ENCODE peak calls at places on chromosomes 16 and 17, in four cellular contexts. X, R, C and K are unnamed samples.

GRCh38 chr17:15886221-15886620 is 58.7 kb upstream of the ADORA2B start:
- DNase-seq in X (no peak), R (no peak), C (no peak), K (no peak)

GRCh38 chr17:17403899-17404576 is 72.8 kb upstream of the MED9 start:
- DNase-seq in X (no peak), R (no peak), C (no peak), K (no peak)

GRCh38 chr16:73064227-73064995 is 16.5 kb upstream of the ZFHX3 start:
- DNase-seq in X (peak), R (peak), C (peak), K (peak)

GRCh38 chr17:45431531-45432404 is 902 bp downstream of the ARHGAP27 start:
- DNase-seq in X (peak), R (peak), C (peak), K (peak)

GRCh38 chr17:57415737-57416354 is 159.5 kb downstream of the MSI2 start:
- DNase-seq in X (no peak), R (no peak), C (no peak), K (no peak)

GRCh38 chr16:28276301-28276700 is 16.0 kb upstream of the SBK1 start:
- DNase-seq in X (no peak), R (no peak), C (no peak), K (no peak)

GRCh38 chr17:59534583-59534982 is 30.8 kb upstream of the DHX40 start:
- DNase-seq in X (no peak), R (no peak), C (no peak), K (no peak)

GRCh38 chr17:80738987-80739730 is 194.5 kb downstream of the RPTOR start:
- DNase-seq in X (no peak), R (no peak), C (no peak), K (peak)

DNA sequence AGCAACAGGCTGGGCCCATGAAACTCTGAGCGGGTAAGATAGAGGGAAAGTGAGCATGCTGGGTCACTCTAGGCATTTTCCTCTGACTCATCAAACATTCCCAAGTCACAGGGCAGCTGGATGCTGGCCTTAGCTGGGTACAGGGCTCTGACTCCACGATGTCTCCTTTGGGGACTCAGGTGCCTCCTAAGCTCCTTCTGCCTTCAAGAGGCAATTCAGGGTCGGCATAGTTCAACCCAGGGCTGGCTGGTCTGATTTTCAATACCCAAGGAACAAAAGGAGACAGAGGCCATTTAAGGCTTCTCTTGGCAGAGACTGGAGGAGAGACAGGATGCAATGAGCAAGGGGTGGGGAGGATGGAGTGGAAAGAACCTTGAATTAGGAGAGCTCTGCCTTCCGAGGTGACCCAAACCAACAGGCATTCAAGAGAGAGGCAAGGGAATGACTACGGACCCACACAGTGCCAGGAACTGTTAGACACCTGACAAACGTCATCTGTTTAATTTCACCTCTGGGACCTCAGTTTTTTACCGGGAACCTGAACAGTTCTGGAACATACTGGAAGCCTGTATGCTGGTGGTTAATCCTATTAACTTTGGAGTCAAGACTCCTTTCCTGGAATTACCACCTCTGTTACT is 905 bp downstream of the WBP2 start:
- DNase-seq in X (peak), R (peak), C (peak), K (peak)
- H3K4ac ChIP-seq in X (no peak), R (no peak), C (peak), K (peak)

GRCh38 chr16:2687531-2688308 is 5.4 kb downstream of the KCTD5 start:
- DNase-seq in X (no peak), R (no peak), C (no peak), K (no peak)
- H3K4ac ChIP-seq in X (no peak), R (no peak), C (no peak), K (no peak)

DNA sequence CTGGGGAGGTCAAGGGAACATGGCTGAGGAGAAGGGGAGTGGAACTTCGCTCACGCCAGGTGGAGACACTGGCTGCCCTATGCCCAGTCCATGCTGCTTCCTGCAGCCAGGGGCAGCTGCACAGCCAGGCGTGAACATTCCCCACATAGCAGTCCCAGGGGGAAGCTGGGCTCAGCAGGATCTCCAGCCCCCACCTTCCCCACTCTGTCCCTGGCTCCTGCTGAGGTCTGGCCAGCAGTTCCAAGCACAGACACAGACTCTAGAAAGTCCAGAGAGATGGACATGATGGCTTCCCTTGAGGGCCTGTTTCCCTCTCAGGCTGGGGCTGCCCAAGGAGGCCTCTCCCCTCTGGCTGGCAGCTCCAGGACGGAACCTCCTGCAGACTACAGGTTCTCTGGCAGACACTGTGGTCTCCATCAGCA is 9.3 kb downstream of the JUP start:
- DNase-seq in X (peak), R (peak), C (no peak), K (no peak)
- H3K4ac ChIP-seq in X (no peak), R (no peak), C (peak), K (peak)

DNA sequence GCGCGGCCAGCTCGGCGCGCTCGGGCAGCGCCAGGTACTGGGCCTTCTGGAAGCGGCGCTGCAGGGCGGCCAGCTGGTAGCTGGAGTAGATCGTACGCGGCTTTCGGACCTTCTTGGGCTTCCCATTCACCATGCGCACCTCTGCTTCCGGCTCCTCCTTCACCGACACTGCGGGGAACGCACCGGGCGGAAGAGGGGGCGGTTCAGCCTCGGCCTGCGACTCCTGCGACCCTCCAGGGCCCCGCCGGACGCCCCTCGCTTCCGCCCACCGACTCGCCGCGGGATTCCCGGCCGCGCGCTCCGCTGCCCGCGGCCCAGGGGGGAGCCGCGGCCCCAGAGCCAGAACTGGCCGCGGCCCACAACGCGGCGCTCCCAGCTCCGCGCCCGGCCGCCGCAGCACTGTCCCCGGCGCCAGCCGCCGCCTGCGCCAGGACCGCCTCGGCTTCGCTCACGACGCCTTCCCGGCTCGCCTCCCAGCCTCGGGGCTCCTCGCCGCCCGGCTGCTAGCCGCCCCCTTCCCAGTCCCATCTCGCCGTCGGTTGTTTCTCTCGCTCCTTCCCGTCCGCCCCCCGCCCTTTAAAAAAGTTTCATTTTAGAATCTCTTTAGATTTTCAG is 1.5 kb downstream of the DLX3 start:
- DNase-seq in X (peak), R (peak), C (no peak), K (no peak)
- H3K4ac ChIP-seq in X (no peak), R (no peak), C (no peak), K (no peak)

GRCh38 chr16:85327731-85328664 is 215.7 kb upstream of the CIBAR2 start:
- DNase-seq in X (peak), R (peak), C (no peak), K (peak)

GRCh38 chr16:85326794-85327181 is 214.5 kb upstream of the CIBAR2 start:
- DNase-seq in X (no peak), R (peak), C (no peak), K (no peak)

GRCh38 chr16:85329999-85330693 is 217.9 kb upstream of the CIBAR2 start:
- DNase-seq in X (no peak), R (peak), C (no peak), K (no peak)

GRCh38 chr16:85329059-85329812 is 217.0 kb upstream of the CIBAR2 start:
- DNase-seq in X (peak), R (peak), C (peak), K (peak)

GRCh38 chr16:85328665-85329058 is 216.4 kb upstream of the CIBAR2 start:
- DNase-seq in X (peak), R (no peak), C (no peak), K (no peak)
- H3K4ac ChIP-seq in X (no peak), R (peak), C (no peak), K (peak)

GRCh38 chr16:648071-648785 is 937 bp upstream of the WDR90 start:
- DNase-seq in X (peak), R (no peak), C (no peak), K (no peak)
- H3K4ac ChIP-seq in X (no peak), R (no peak), C (peak), K (peak)

GRCh38 chr16:49473773-49474172 is 100.2 kb downstream of the C16orf78 start:
- DNase-seq in X (peak), R (no peak), C (no peak), K (no peak)

GRCh38 chr16:49472598-49472997 is 99.0 kb downstream of the C16orf78 start:
- DNase-seq in X (peak), R (no peak), C (no peak), K (no peak)

GRCh38 chr16:49473131-49473530 is 99.5 kb downstream of the C16orf78 start:
- DNase-seq in X (peak), R (no peak), C (no peak), K (no peak)

GRCh38 chr16:49477250-49477895 is 103.8 kb downstream of the C16orf78 start:
- DNase-seq in X (no peak), R (no peak), C (no peak), K (no peak)

GRCh38 chr16:49474741-49475140 is 101.1 kb downstream of the C16orf78 start:
- DNase-seq in X (no peak), R (no peak), C (no peak), K (no peak)
- H3K4ac ChIP-seq in X (no peak), R (no peak), C (no peak), K (no peak)

GRCh38 chr17:12021604-12022003 is 927 bp downstream of the MAP2K4 start:
- DNase-seq in X (no peak), R (no peak), C (no peak), K (no peak)

GRCh38 chr17:12024332-12024731 is 3.7 kb downstream of the MAP2K4 start:
- DNase-seq in X (no peak), R (no peak), C (peak), K (peak)

GRCh38 chr17:12020595-12021590 is at the start of gene MAP2K4:
- DNase-seq in X (peak), R (peak), C (peak), K (peak)

GRCh38 chr17:12027658-12028057 is 7.0 kb downstream of the MAP2K4 start:
- DNase-seq in X (no peak), R (no peak), C (no peak), K (no peak)

DNA sequence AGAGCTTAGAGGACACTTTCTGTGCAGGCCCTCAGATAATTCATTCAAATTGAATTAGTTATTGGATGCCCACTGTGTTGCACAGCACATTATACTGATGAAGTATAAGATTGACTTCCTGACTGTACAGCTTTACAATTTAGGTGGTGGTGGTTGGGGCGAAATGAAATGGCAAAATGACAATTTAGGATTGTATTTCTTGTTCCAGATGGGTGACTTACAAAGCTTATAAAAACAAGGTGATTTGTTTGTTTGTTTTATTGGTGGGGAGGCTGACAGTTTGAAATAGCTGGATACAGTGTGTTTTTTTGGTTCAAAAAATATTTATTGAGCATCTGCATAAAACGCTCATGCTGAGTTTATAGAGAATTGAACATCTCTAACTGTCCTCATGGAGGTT is 1.6 kb downstream of the MAP2K4 start:
- DNase-seq in X (no peak), R (no peak), C (no peak), K (no peak)
- H3K4ac ChIP-seq in X (no peak), R (no peak), C (no peak), K (no peak)